ENCODE peak calls at places on chromosome 2, in nine cellular contexts. W is activated CD4-positive, alpha-beta T cell treated with anti-CD3 and anti-CD28 coated beads for 36 hours; V is upper lobe of right lung; G is LoVo; Z is foreskin fibroblast; D is NCI-H1092 treated with DMSO at 0.1 percent for 48 hours; K is chondrocyte; R is NCI-H1417; C is MCF 10A. L is an unnamed sample.

GRCh38 chr2:116952254-116952653 is 862.2 kb upstream of the DDX18 start:
- DNase-seq in W (no peak), V (no peak), G (no peak), Z (no peak), D (peak), K (no peak), R (peak), C (peak), L (peak)

GRCh38 chr2:148876589-148877402 is 1.8 kb downstream of the KIF5C start:
- DNase-seq in W (peak), V (no peak), G (no peak), Z (no peak), D (peak), K (no peak), R (peak), C (no peak), L (no peak)

GRCh38 chr2:155368934-155369333 is 670.4 kb downstream of the KCNJ3 start:
- DNase-seq in W (no peak), V (no peak), G (peak), Z (no peak), D (no peak), K (no peak), R (peak), C (peak), L (peak)

GRCh38 chr2:158493458-158493857 is 36.7 kb downstream of the PKP4 start:
- DNase-seq in W (no peak), V (no peak), G (no peak), Z (no peak), D (no peak), K (no peak), R (no peak), C (no peak), L (no peak)

GRCh38 chr2:234494361-234495075 is 2.4 kb downstream of the ARL4C start:
- DNase-seq in W (no peak), V (no peak), G (no peak), Z (no peak), D (peak), K (no peak), R (peak), C (peak), L (no peak)

GRCh38 chr2:105379741-105380186 is 19.1 kb downstream of the FHL2 start:
- DNase-seq in W (no peak), V (no peak), G (no peak), Z (no peak), D (no peak), K (peak), R (no peak), C (no peak), L (peak)

GRCh38 chr2:200756618-200757321 is 54.9 kb upstream of the BZW1 start:
- DNase-seq in W (no peak), V (no peak), G (peak), Z (peak), D (no peak), K (no peak), R (no peak), C (peak), L (peak)

GRCh38 chr2:126970583-126970982 is 71.9 kb downstream of the TEX51 start:
- DNase-seq in W (no peak), V (no peak), G (no peak), Z (no peak), D (no peak), K (no peak), R (no peak), C (no peak), L (no peak)

GRCh38 chr2:117984208-117984607 is 29.7 kb downstream of the CCDC93 start:
- DNase-seq in W (no peak), V (no peak), G (no peak), Z (no peak), D (no peak), K (no peak), R (no peak), C (no peak), L (no peak)